ENCODE peak calls at places on chromosomes 12 and 14, in four cellular contexts. E is WTC11, X is K562, Z is GM12878. Q is an unnamed sample.
A peak's percentile ranks its signal among the peaks of the same experiment; 100 is the strongest.

GRCh38 chr12:111818340-111818739 is 23.7 kb upstream of the MAPKAPK5 start:
- DNase-seq in E (no peak), X (no peak), Z (no peak), Q (no peak)

GRCh38 chr14:71523630-71524320 is 408.5 kb upstream of the RGS6 start:
- DNase-seq in E (no peak), X (no peak), Z (peak; percentile 76), Q (no peak)

GRCh38 chr12:9731797-9732196 is 1.1 kb downstream of the CLECL1 start:
- DNase-seq in E (no peak), X (no peak), Z (no peak), Q (no peak)

GRCh38 chr12:53670966-53671365 is 4.9 kb downstream of the ATP5MC2 start:
- DNase-seq in E (no peak), X (no peak), Z (no peak), Q (no peak)

GRCh38 chr12:530871-531270 is 71.1 kb downstream of the B4GALNT3 start:
- DNase-seq in E (no peak), X (no peak), Z (no peak), Q (no peak)

GRCh38 chr12:15770021-15770420 is 19.2 kb downstream of the EPS8 start:
- DNase-seq in E (no peak), X (no peak), Z (no peak), Q (no peak)

GRCh38 chr14:103730490-103731035 is 15.0 kb downstream of the ZFYVE21 start:
- DNase-seq in E (no peak), X (peak; percentile 81), Z (no peak), Q (no peak)

GRCh38 chr12:124862768-124863408 is 776 bp downstream of the SCARB1 start:
- DNase-seq in E (no peak), X (no peak), Z (no peak), Q (no peak)

GRCh38 chr12:25524381-25524780 is 28.7 kb downstream of the LMNTD1 start:
- DNase-seq in E (no peak), X (no peak), Z (no peak), Q (no peak)

GRCh38 chr12:31105668-31106067 is 32.0 kb downstream of the DDX11 start:
- DNase-seq in E (no peak), X (no peak), Z (no peak), Q (no peak)

GRCh38 chr14:94748667-94749347 is 21.1 kb downstream of the GSC start:
- DNase-seq in E (peak; percentile 73), X (peak; percentile 16), Z (no peak), Q (peak; percentile 21)

GRCh38 chr12:118330421-118331018 is 42.2 kb downstream of the TAOK3 start:
- DNase-seq in E (no peak), X (peak; percentile 81), Z (no peak), Q (no peak)

GRCh38 chr12:7645395-7646177 is 20.1 kb downstream of the APOBEC1 start:
- DNase-seq in E (peak; percentile 34), X (peak; percentile 35), Z (no peak), Q (peak; percentile 6)

GRCh38 chr14:33564774-33565630 is 385.9 kb downstream of the EGLN3 start:
- DNase-seq in E (no peak), X (peak; percentile 22), Z (peak; percentile 57), Q (peak; percentile 29)

GRCh38 chr12:124391340-124392261 is 96.7 kb downstream of the RFLNA start:
- DNase-seq in E (no peak), X (peak; percentile 44), Z (peak; percentile 28), Q (no peak)

GRCh38 chr14:50344116-50344775 is 32.1 kb downstream of the DMAC2L start:
- DNase-seq in E (no peak), X (no peak), Z (peak; percentile 74), Q (no peak)

GRCh38 chr12:1796515-1797010 is 23.8 kb upstream of the LRTM2 start:
- DNase-seq in E (no peak), X (no peak), Z (no peak), Q (no peak)

GRCh38 chr12:1797991-1798733 is 22.2 kb upstream of the LRTM2 start:
- DNase-seq in E (no peak), X (no peak), Z (no peak), Q (no peak)

GRCh38 chr12:1798734-1799067 is 21.7 kb upstream of the LRTM2 start:
- DNase-seq in E (no peak), X (no peak), Z (no peak), Q (no peak)

GRCh38 chr12:1795785-1796514 is 24.4 kb upstream of the LRTM2 start:
- DNase-seq in E (peak; percentile 86), X (peak; percentile 85), Z (peak; percentile 73), Q (peak; percentile 56)

DNA sequence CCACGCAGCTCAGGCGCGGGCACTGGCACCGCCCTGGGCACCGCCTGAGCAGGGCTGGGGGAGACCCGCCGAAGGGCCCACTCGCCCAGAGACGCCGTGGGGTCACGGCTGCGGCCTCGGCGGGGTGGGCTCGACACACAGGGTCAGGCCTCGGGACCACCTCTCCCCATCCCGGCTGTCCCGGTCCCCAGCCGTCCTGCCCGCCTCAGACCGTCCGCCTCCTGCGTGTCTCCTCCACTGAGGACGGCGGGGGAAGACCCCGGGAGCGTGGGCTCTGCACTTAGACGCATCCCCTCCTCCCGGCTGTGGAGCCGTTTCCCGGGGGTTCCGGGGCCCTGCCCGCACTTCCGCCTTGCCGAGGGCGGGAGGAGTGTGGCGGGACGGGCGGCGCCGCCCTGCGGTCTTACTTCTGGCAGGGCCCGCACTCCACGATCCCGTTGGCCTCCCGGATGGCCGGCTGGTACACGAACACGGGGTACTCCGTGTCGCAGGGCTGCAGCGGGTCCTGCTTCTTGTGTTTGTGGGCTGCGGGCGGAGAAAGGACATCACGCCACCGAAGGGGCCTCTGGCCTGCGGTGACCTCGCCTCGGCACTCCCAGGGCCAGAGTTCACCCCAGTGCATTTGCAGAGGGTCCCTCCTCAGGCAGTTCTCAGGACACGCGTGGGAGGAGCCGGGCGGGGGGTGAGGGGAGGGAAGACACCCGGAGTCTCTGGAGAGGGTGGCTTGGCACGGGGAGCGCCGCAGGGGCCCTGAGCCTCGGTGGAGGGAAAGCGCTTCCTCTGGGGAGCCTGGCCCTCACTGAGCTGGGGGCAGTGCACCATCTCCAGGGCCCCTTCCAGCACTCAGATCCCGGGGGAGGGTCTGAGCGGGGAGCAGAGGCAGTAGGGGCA is 23.1 kb upstream of the LRTM2 start:
- DNase-seq in E (peak; percentile 41), X (no peak), Z (no peak), Q (no peak)
- TF ChIP-seq CBFB in E (no peak), X (no peak), Z (no peak), Q (no peak)

DNA sequence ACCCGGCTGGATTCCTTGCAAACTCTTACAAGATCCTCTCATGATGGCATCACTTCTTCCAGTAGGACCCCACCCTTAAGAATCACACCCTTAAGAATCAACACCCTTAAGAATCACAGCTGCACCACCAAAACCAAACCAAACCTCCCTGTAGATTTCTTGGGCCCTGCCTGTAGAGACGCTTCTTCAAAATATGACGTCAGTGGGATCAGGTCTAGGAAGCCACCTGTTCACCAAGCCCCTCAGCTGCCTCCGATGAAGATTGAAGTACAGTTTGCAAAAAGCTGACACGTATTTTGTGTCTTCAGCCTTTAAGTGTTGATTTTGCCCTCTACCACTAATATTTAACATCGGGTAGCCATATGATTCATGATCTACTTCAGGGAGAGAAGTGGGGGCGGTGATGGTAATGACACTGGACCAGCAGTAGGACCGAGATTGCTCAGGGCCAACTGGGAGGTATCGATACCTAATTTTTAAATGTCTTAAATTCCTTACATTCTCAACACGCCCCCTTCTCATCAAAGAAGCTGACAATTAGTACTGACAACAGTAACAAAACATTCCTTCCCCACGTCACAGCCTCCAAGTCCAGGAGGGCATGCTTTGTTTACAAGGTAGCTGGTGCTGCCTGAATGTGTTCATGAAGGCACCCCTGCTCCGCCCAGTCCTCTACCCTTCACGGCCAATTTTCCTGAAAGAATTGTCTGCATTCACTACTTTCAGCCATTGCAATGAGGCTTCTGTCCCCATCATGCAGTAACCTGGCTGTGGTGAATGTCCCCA is 57.2 kb downstream of the ESRRB start:
- DNase-seq in E (no peak), X (no peak), Z (no peak), Q (no peak)
- TF ChIP-seq CBFB in E (no peak), X (no peak), Z (no peak), Q (no peak)

DNA sequence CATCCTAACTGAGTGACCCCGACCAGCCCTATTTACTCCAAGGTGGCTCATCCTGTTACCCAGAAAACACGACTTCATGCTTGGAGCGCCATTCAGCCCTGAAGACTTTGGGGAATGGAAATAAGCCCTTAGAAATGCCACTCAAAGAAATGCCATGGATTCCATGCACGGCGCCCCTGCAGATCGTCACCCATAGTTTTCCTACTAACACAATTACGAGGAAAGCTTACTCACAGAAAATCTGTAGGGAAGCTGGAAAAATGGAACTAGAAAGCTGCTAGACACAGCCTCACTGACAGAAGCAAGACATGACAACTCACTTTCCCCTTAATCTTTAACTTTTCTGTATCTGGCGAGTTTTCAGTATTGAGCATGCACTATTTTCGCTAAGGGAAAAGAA is 19.5 kb downstream of the NUAK1 start:
- DNase-seq in E (no peak), X (no peak), Z (no peak), Q (no peak)
- TF ChIP-seq CBFB in E (no peak), X (no peak), Z (no peak), Q (no peak)

GRCh38 chr14:98173291-98173690 is 1098.7 kb downstream of the BCL11B start:
- DNase-seq in E (no peak), X (no peak), Z (no peak), Q (no peak)
- TF ChIP-seq CBFB in E (no peak), X (no peak), Z (no peak), Q (no peak)

DNA sequence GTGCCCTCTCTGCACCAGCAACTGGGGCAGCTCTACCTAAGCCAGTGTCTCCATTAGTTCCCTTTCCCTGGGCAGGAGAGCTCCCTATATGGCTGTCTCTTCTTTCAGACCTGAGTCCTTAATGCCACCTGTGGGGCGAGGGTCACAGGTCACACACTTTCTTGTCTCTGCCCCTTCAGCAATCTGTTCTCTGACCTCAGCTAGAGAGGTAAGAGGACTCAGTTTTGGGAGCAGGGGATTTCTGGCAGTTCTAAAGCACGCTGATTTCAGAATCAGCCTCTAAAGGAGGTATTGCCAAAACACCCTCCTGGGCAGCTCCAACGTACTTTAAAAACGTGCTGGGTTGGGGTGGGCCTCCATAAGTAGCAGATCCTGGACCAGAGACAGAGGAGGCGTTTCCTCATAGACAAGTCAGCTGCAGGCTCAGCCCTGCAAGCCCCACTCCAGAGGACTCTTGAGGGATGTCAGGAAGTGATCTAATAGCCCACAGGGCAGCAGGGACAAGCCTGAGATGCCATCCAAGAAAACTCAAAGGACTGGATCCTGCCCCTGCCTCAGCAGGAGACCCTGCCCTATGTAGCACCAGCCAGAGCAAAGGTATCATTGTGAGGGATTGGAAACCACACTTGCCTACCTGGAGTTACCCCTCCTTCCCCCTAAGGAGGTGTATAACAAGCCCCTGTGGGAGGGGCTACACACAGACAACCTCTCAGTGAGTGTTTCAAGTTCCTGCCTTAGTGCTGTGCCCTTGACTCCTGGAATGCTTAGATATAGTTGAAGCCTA is 8.6 kb downstream of the CTDSP2 start:
- DNase-seq in E (peak; percentile 25), X (no peak), Z (no peak), Q (no peak)
- TF ChIP-seq CBFB in E (no peak), X (no peak), Z (no peak), Q (no peak)

GRCh38 chr14:24735984-24736630 is 102.1 kb upstream of the GZMB start:
- DNase-seq in E (no peak), X (no peak), Z (no peak), Q (no peak)

DNA sequence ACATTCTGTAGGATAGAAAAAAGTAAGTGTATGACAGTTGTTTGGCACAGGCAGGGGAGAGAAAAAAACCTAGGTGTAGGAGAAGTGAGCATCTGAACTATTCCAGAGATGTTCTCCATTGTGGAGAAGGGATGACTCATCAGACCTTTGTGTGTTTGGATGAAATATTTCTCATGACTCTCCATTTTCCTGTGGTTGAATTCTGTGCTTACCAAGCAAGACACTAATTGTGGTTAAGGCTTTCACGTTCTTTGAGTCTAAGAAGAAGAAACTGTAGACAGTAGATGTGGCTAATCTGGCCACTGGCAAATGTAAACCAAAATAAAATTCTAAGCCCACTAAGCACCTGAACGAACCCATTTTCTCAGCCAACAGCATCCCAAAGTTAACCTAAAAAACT is 107.9 kb upstream of the GZMB start:
- DNase-seq in E (no peak), X (no peak), Z (no peak), Q (no peak)
- TF ChIP-seq CBFB in E (no peak), X (no peak), Z (no peak), Q (no peak)

Q was measured in HepG2.